ENCODE peak calls at places on chromosomes 11 and 22, in seven cellular contexts. D is stimulated activated naive CD8-positive, alpha-beta T cell treated with anti-CD3 and anti-CD28 coated beads, Interleukin-15, Interleukin-2, amounts not matched to agents 100 U/mL and 50 U/mL, for 24 hours; R is stimulated activated CD4-positive, alpha-beta T cell treated with anti-CD3 and anti-CD28 coated beads, Interleukin-1b, Interleukin-23, amount 100 ng/mL, for 24 hours; F is Kasumi-1; L is fibroblast of mammary gland; Y is HEK293T; G is caudate nucleus. A is an unnamed sample.

GRCh38 chr22:35645646-35646045 is 2.6 kb upstream of the APOL6 start:
- DNase-seq in D (no peak), F (no peak), G (no peak), R (no peak), Y (no peak), L (no peak), A (no peak)

GRCh38 chr22:43152355-43153071 is 1.2 kb downstream of the TSPO start:
- DNase-seq in G (no peak), D (peak), L (peak), Y (no peak), F (peak), R (peak), A (peak)

GRCh38 chr11:14446701-14447169 is 52.9 kb downstream of the COPB1 start:
- DNase-seq in G (no peak), D (no peak), F (no peak), Y (no peak), L (peak), R (no peak), A (peak)

GRCh38 chr11:99952816-99953215 is 734.3 kb upstream of the ARHGAP42 start:
- DNase-seq in D (no peak), F (no peak), Y (no peak), R (no peak), G (no peak), L (peak), A (peak)

GRCh38 chr11:47477323-47477722 is 28.4 kb upstream of the RAPSN start:
- DNase-seq in L (peak), G (no peak), D (no peak), Y (no peak), R (no peak), F (no peak), A (no peak)

GRCh38 chr11:31437742-31438435 is 68.2 kb downstream of the DNAJC24 start:
- DNase-seq in L (peak), R (no peak), Y (no peak), D (no peak), F (no peak), G (no peak), A (no peak)

GRCh38 chr11:1928038-1928890 is 8.8 kb downstream of the TNNT3 start:
- DNase-seq in G (no peak), L (no peak), D (no peak), Y (no peak), F (no peak), R (no peak), A (peak)

GRCh38 chr11:119371778-119372182 is 9.7 kb downstream of the USP2 start:
- DNase-seq in D (no peak), L (no peak), R (no peak), F (peak), G (no peak), Y (no peak), A (peak)

A was measured in myocyte.